ENCODE peak calls at places on chromosomes 16 and 17, in eight cellular contexts. One of them, this sample, is unnamed.

GRCh38 chr17:29084476-29085148 is 41.7 kb downstream of the PIPOX start:
- DNase-seq in T-helper 1 cell: no peak
- DNase-seq in HFF-Myc: peak; percentile 11
- DNase-seq in memory B cell: no peak
- DNase-seq in iPS DF 6.9: no peak
- DNase-seq in activated CD4-positive, CD25-positive, alpha-beta regulatory T cell: no peak
- DNase-seq in NCI-H460: no peak
- DNase-seq in glutamatergic neuron: no peak
- DNase-seq in this sample: no peak

GRCh38 chr17:74569392-74570003 is 2.2 kb upstream of the CD300H start:
- DNase-seq in T-helper 1 cell: no peak
- DNase-seq in HFF-Myc: peak; percentile 17
- DNase-seq in memory B cell: no peak
- DNase-seq in iPS DF 6.9: no peak
- DNase-seq in activated CD4-positive, CD25-positive, alpha-beta regulatory T cell: no peak
- DNase-seq in NCI-H460: peak; percentile 96
- DNase-seq in glutamatergic neuron: no peak
- DNase-seq in this sample: no peak

GRCh38 chr17:77607606-77608005 is 350.9 kb upstream of the TNRC6C start:
- DNase-seq in T-helper 1 cell: no peak
- DNase-seq in HFF-Myc: no peak
- DNase-seq in memory B cell: no peak
- DNase-seq in iPS DF 6.9: no peak
- DNase-seq in activated CD4-positive, CD25-positive, alpha-beta regulatory T cell: no peak
- DNase-seq in NCI-H460: no peak
- DNase-seq in glutamatergic neuron: no peak
- DNase-seq in this sample: no peak

GRCh38 chr17:46771601-46772012 is 46.9 kb downstream of the WNT3 start:
- DNase-seq in T-helper 1 cell: no peak
- DNase-seq in HFF-Myc: no peak
- DNase-seq in memory B cell: no peak
- DNase-seq in iPS DF 6.9: no peak
- DNase-seq in activated CD4-positive, CD25-positive, alpha-beta regulatory T cell: no peak
- DNase-seq in NCI-H460: no peak
- DNase-seq in glutamatergic neuron: peak; percentile 45
- DNase-seq in this sample: no peak

GRCh38 chr17:82387577-82388106 is 16.1 kb downstream of the UTS2R start:
- DNase-seq in T-helper 1 cell: no peak
- DNase-seq in HFF-Myc: no peak
- DNase-seq in memory B cell: no peak
- DNase-seq in iPS DF 6.9: no peak
- DNase-seq in activated CD4-positive, CD25-positive, alpha-beta regulatory T cell: no peak
- DNase-seq in NCI-H460: no peak
- DNase-seq in glutamatergic neuron: no peak
- DNase-seq in this sample: no peak

GRCh38 chr16:78230832-78231231 is 131.4 kb downstream of the WWOX start:
- DNase-seq in T-helper 1 cell: no peak
- DNase-seq in HFF-Myc: no peak
- DNase-seq in memory B cell: no peak
- DNase-seq in iPS DF 6.9: no peak
- DNase-seq in activated CD4-positive, CD25-positive, alpha-beta regulatory T cell: no peak
- DNase-seq in NCI-H460: no peak
- DNase-seq in glutamatergic neuron: no peak
- DNase-seq in this sample: no peak

GRCh38 chr16:50304467-50305440 is 38.4 kb downstream of the ADCY7 start:
- DNase-seq in T-helper 1 cell: no peak
- DNase-seq in HFF-Myc: no peak
- DNase-seq in memory B cell: no peak
- DNase-seq in iPS DF 6.9: no peak
- DNase-seq in activated CD4-positive, CD25-positive, alpha-beta regulatory T cell: no peak
- DNase-seq in NCI-H460: no peak
- DNase-seq in glutamatergic neuron: no peak
- DNase-seq in this sample: peak; percentile 5

GRCh38 chr17:77706938-77707337 is 251.6 kb upstream of the TNRC6C start:
- DNase-seq in T-helper 1 cell: no peak
- DNase-seq in HFF-Myc: no peak
- DNase-seq in memory B cell: no peak
- DNase-seq in iPS DF 6.9: no peak
- DNase-seq in activated CD4-positive, CD25-positive, alpha-beta regulatory T cell: no peak
- DNase-seq in NCI-H460: no peak
- DNase-seq in glutamatergic neuron: no peak
- DNase-seq in this sample: no peak

GRCh38 chr17:66351053-66351452 is 48.6 kb downstream of the PRKCA start:
- DNase-seq in T-helper 1 cell: no peak
- DNase-seq in HFF-Myc: no peak
- DNase-seq in memory B cell: no peak
- DNase-seq in iPS DF 6.9: no peak
- DNase-seq in activated CD4-positive, CD25-positive, alpha-beta regulatory T cell: no peak
- DNase-seq in NCI-H460: no peak
- DNase-seq in glutamatergic neuron: no peak
- DNase-seq in this sample: no peak

GRCh38 chr17:48153711-48154642 is 46.4 kb downstream of the SNX11 start:
- DNase-seq in T-helper 1 cell: no peak
- DNase-seq in HFF-Myc: no peak
- DNase-seq in memory B cell: no peak
- DNase-seq in iPS DF 6.9: no peak
- DNase-seq in activated CD4-positive, CD25-positive, alpha-beta regulatory T cell: no peak
- DNase-seq in NCI-H460: peak; percentile 29
- DNase-seq in glutamatergic neuron: peak; percentile 42
- DNase-seq in this sample: no peak

GRCh38 chr17:62014526-62014925 is 50.6 kb downstream of the MED13 start:
- DNase-seq in T-helper 1 cell: no peak
- DNase-seq in HFF-Myc: no peak
- DNase-seq in memory B cell: no peak
- DNase-seq in iPS DF 6.9: no peak
- DNase-seq in activated CD4-positive, CD25-positive, alpha-beta regulatory T cell: no peak
- DNase-seq in NCI-H460: no peak
- DNase-seq in glutamatergic neuron: no peak
- DNase-seq in this sample: no peak

This sample was measured in HuH-7.5.